ENCODE peak calls at places on chromosome 18, in four cellular contexts. One of them, this sample, is unnamed.

GRCh38 chr18:23912356-23912755 is 102.2 kb upstream of the TTC39C start:
- DNase-seq in thoracic aorta: no peak
- DNase-seq in AG09309: no peak
- DNase-seq in hippocampal formation: no peak
- DNase-seq in this sample: no peak

GRCh38 chr18:55732227-55733106 is 144.5 kb upstream of the TCF4 start:
- DNase-seq in thoracic aorta: no peak
- DNase-seq in AG09309: no peak
- DNase-seq in hippocampal formation: no peak
- DNase-seq in this sample: no peak

GRCh38 chr18:43819873-43820272 is 542.6 kb upstream of the SYT4 start:
- DNase-seq in thoracic aorta: no peak
- DNase-seq in AG09309: no peak
- DNase-seq in hippocampal formation: no peak
- DNase-seq in this sample: no peak

GRCh38 chr18:10051877-10052631 is 138.2 kb downstream of the VAPA start:
- DNase-seq in thoracic aorta: no peak
- DNase-seq in AG09309: no peak
- DNase-seq in hippocampal formation: peak; percentile 59
- DNase-seq in this sample: peak; percentile 78

GRCh38 chr18:50424877-50425690 is 50.2 kb downstream of the SKA1 start:
- DNase-seq in thoracic aorta: no peak
- DNase-seq in AG09309: peak; percentile 80
- DNase-seq in hippocampal formation: no peak
- DNase-seq in this sample: peak; percentile 17

GRCh38 chr18:70490008-70490933 is 201.4 kb downstream of the SOCS6 start:
- DNase-seq in thoracic aorta: no peak
- DNase-seq in AG09309: peak; percentile 48
- DNase-seq in hippocampal formation: peak; percentile 11
- DNase-seq in this sample: peak; percentile 17

GRCh38 chr18:32326450-32327309 is 136.8 kb downstream of the MEP1B start:
- DNase-seq in thoracic aorta: no peak
- DNase-seq in AG09309: no peak
- DNase-seq in hippocampal formation: no peak
- DNase-seq in this sample: no peak

GRCh38 chr18:44594779-44595467 is 85.8 kb upstream of the SETBP1 start:
- DNase-seq in thoracic aorta: no peak
- DNase-seq in AG09309: no peak
- DNase-seq in hippocampal formation: no peak
- DNase-seq in this sample: peak; percentile 40

GRCh38 chr18:29147944-29148343 is 971.0 kb upstream of the CDH2 start:
- DNase-seq in thoracic aorta: no peak
- DNase-seq in AG09309: no peak
- DNase-seq in hippocampal formation: no peak
- DNase-seq in this sample: peak; percentile 37

GRCh38 chr18:13246121-13246520 is 27.6 kb downstream of the LDLRAD4 start:
- DNase-seq in thoracic aorta: no peak
- DNase-seq in AG09309: no peak
- DNase-seq in hippocampal formation: no peak
- DNase-seq in this sample: no peak

GRCh38 chr18:24373331-24373730 is 24.3 kb downstream of the OSBPL1A start:
- DNase-seq in thoracic aorta: no peak
- DNase-seq in AG09309: no peak
- DNase-seq in hippocampal formation: no peak
- DNase-seq in this sample: no peak

GRCh38 chr18:11520536-11520935 is 88.9 kb upstream of the SLC35G4 start:
- DNase-seq in thoracic aorta: no peak
- DNase-seq in AG09309: no peak
- DNase-seq in hippocampal formation: no peak
- DNase-seq in this sample: no peak

GRCh38 chr18:39421319-39421718 is 1855.7 kb upstream of the CELF4 start:
- DNase-seq in thoracic aorta: no peak
- DNase-seq in AG09309: no peak
- DNase-seq in hippocampal formation: no peak
- DNase-seq in this sample: no peak

GRCh38 chr18:8898990-8899389 is 193.6 kb downstream of the MTCL1 start:
- DNase-seq in thoracic aorta: no peak
- DNase-seq in AG09309: no peak
- DNase-seq in hippocampal formation: no peak
- DNase-seq in this sample: no peak

GRCh38 chr18:58802959-58803358 is 61.7 kb upstream of the ZNF532 start:
- DNase-seq in thoracic aorta: no peak
- DNase-seq in AG09309: no peak
- DNase-seq in hippocampal formation: no peak
- DNase-seq in this sample: no peak

GRCh38 chr18:77297919-77298571 is 48.4 kb downstream of the GALR1 start:
- DNase-seq in thoracic aorta: no peak
- DNase-seq in AG09309: no peak
- DNase-seq in hippocampal formation: no peak
- DNase-seq in this sample: no peak